ENCODE peak calls at places on chromosomes 3 and 15, in ten cellular contexts. One of them, this sample, is unnamed.
A peak's percentile ranks its signal among the peaks of the same experiment; 100 is the strongest.

GRCh38 chr3:192260611-192261010 is 466.7 kb downstream of the FGF12 start:
- DNase-seq in body of pancreas: no peak
- DNase-seq in bronchial epithelial cell: no peak
- DNase-seq in activated naive CD4-positive, alpha-beta T cell treated with Interleukin-2 at 50 U/mL for 16 hours: no peak
- DNase-seq in HTR-8/SVneo: no peak
- DNase-seq in nucleus accumbens: no peak
- DNase-seq in H54: no peak
- DNase-seq in NCI-H524: no peak
- DNase-seq in iris pigment epithelial cell: no peak
- DNase-seq in Peyer's patch: no peak
- DNase-seq in this sample: no peak

GRCh38 chr15:38818156-38818745 is 253.6 kb upstream of the RASGRP1 start:
- DNase-seq in NCI-H524: no peak
- DNase-seq in H54: no peak
- DNase-seq in nucleus accumbens: peak; percentile 6
- DNase-seq in activated naive CD4-positive, alpha-beta T cell treated with Interleukin-2 at 50 U/mL for 16 hours: no peak
- DNase-seq in Peyer's patch: no peak
- DNase-seq in HTR-8/SVneo: no peak
- DNase-seq in bronchial epithelial cell: no peak
- DNase-seq in body of pancreas: no peak
- DNase-seq in iris pigment epithelial cell: no peak
- DNase-seq in this sample: no peak

GRCh38 chr3:124591699-124592098 is 138.6 kb upstream of the UMPS start:
- DNase-seq in iris pigment epithelial cell: no peak
- DNase-seq in NCI-H524: no peak
- DNase-seq in bronchial epithelial cell: no peak
- DNase-seq in body of pancreas: no peak
- DNase-seq in HTR-8/SVneo: no peak
- DNase-seq in H54: no peak
- DNase-seq in activated naive CD4-positive, alpha-beta T cell treated with Interleukin-2 at 50 U/mL for 16 hours: no peak
- DNase-seq in Peyer's patch: no peak
- DNase-seq in nucleus accumbens: no peak
- DNase-seq in this sample: no peak

GRCh38 chr3:130242850-130243569 is 102.5 kb upstream of the COL6A5 start:
- DNase-seq in body of pancreas: no peak
- DNase-seq in nucleus accumbens: no peak
- DNase-seq in iris pigment epithelial cell: peak; percentile 13
- DNase-seq in HTR-8/SVneo: no peak
- DNase-seq in H54: no peak
- DNase-seq in activated naive CD4-positive, alpha-beta T cell treated with Interleukin-2 at 50 U/mL for 16 hours: no peak
- DNase-seq in bronchial epithelial cell: peak; percentile 18
- DNase-seq in Peyer's patch: no peak
- DNase-seq in NCI-H524: no peak
- DNase-seq in this sample: no peak

GRCh38 chr3:193853511-193854219 is 260.7 kb downstream of the OPA1 start:
- DNase-seq in HTR-8/SVneo: no peak
- DNase-seq in H54: no peak
- DNase-seq in body of pancreas: no peak
- DNase-seq in activated naive CD4-positive, alpha-beta T cell treated with Interleukin-2 at 50 U/mL for 16 hours: no peak
- DNase-seq in Peyer's patch: no peak
- DNase-seq in iris pigment epithelial cell: no peak
- DNase-seq in nucleus accumbens: no peak
- DNase-seq in NCI-H524: no peak
- DNase-seq in bronchial epithelial cell: no peak
- DNase-seq in this sample: no peak

GRCh38 chr3:12656850-12657249 is 7.1 kb downstream of the RAF1 start:
- DNase-seq in NCI-H524: no peak
- DNase-seq in HTR-8/SVneo: no peak
- DNase-seq in Peyer's patch: no peak
- DNase-seq in body of pancreas: no peak
- DNase-seq in nucleus accumbens: no peak
- DNase-seq in H54: no peak
- DNase-seq in bronchial epithelial cell: no peak
- DNase-seq in activated naive CD4-positive, alpha-beta T cell treated with Interleukin-2 at 50 U/mL for 16 hours: no peak
- DNase-seq in iris pigment epithelial cell: no peak
- DNase-seq in this sample: no peak

GRCh38 chr3:23650371-23651140 is 155.2 kb upstream of the UBE2E1 start:
- DNase-seq in H54: peak; percentile 47
- DNase-seq in Peyer's patch: no peak
- DNase-seq in nucleus accumbens: no peak
- DNase-seq in NCI-H524: no peak
- DNase-seq in bronchial epithelial cell: peak; percentile 96
- DNase-seq in activated naive CD4-positive, alpha-beta T cell treated with Interleukin-2 at 50 U/mL for 16 hours: no peak
- DNase-seq in body of pancreas: no peak
- DNase-seq in HTR-8/SVneo: no peak
- DNase-seq in iris pigment epithelial cell: peak; percentile 95
- DNase-seq in this sample: no peak

GRCh38 chr3:178684881-178685590 is 148.8 kb downstream of the KCNMB2 start:
- DNase-seq in body of pancreas: no peak
- DNase-seq in NCI-H524: no peak
- DNase-seq in iris pigment epithelial cell: no peak
- DNase-seq in H54: no peak
- DNase-seq in bronchial epithelial cell: no peak
- DNase-seq in nucleus accumbens: no peak
- DNase-seq in HTR-8/SVneo: no peak
- DNase-seq in Peyer's patch: no peak
- DNase-seq in activated naive CD4-positive, alpha-beta T cell treated with Interleukin-2 at 50 U/mL for 16 hours: no peak
- DNase-seq in this sample: no peak

GRCh38 chr15:70833897-70834765 is 19.8 kb downstream of the LARP6 start:
- DNase-seq in nucleus accumbens: no peak
- DNase-seq in NCI-H524: no peak
- DNase-seq in H54: peak; percentile 33
- DNase-seq in body of pancreas: peak; percentile 57
- DNase-seq in Peyer's patch: no peak
- DNase-seq in activated naive CD4-positive, alpha-beta T cell treated with Interleukin-2 at 50 U/mL for 16 hours: no peak
- DNase-seq in iris pigment epithelial cell: peak; percentile 80
- DNase-seq in bronchial epithelial cell: peak; percentile 79
- DNase-seq in HTR-8/SVneo: peak; percentile 90
- DNase-seq in this sample: no peak

GRCh38 chr15:61157933-61158332 is 71.2 kb downstream of the RORA start:
- DNase-seq in activated naive CD4-positive, alpha-beta T cell treated with Interleukin-2 at 50 U/mL for 16 hours: no peak
- DNase-seq in H54: no peak
- DNase-seq in Peyer's patch: no peak
- DNase-seq in iris pigment epithelial cell: no peak
- DNase-seq in bronchial epithelial cell: no peak
- DNase-seq in HTR-8/SVneo: no peak
- DNase-seq in nucleus accumbens: no peak
- DNase-seq in NCI-H524: no peak
- DNase-seq in body of pancreas: peak; percentile 33
- DNase-seq in this sample: no peak

GRCh38 chr3:131072099-131072559 is 45.5 kb downstream of the NEK11 start:
- DNase-seq in NCI-H524: no peak
- DNase-seq in Peyer's patch: no peak
- DNase-seq in HTR-8/SVneo: no peak
- DNase-seq in body of pancreas: no peak
- DNase-seq in bronchial epithelial cell: no peak
- DNase-seq in activated naive CD4-positive, alpha-beta T cell treated with Interleukin-2 at 50 U/mL for 16 hours: no peak
- DNase-seq in iris pigment epithelial cell: peak; percentile 19
- DNase-seq in H54: no peak
- DNase-seq in nucleus accumbens: no peak
- DNase-seq in this sample: no peak

GRCh38 chr3:77102916-77103769 is 63.2 kb downstream of the ROBO2 start:
- DNase-seq in activated naive CD4-positive, alpha-beta T cell treated with Interleukin-2 at 50 U/mL for 16 hours: no peak
- DNase-seq in NCI-H524: peak; percentile 41
- DNase-seq in HTR-8/SVneo: no peak
- DNase-seq in bronchial epithelial cell: peak; percentile 1
- DNase-seq in nucleus accumbens: no peak
- DNase-seq in Peyer's patch: no peak
- DNase-seq in iris pigment epithelial cell: peak; percentile 71
- DNase-seq in body of pancreas: no peak
- DNase-seq in H54: no peak
- DNase-seq in this sample: no peak

GRCh38 chr3:105729662-105730061 is 139.2 kb downstream of the CBLB start:
- DNase-seq in activated naive CD4-positive, alpha-beta T cell treated with Interleukin-2 at 50 U/mL for 16 hours: no peak
- DNase-seq in NCI-H524: no peak
- DNase-seq in bronchial epithelial cell: no peak
- DNase-seq in H54: no peak
- DNase-seq in body of pancreas: no peak
- DNase-seq in HTR-8/SVneo: no peak
- DNase-seq in Peyer's patch: no peak
- DNase-seq in iris pigment epithelial cell: peak; percentile 79
- DNase-seq in nucleus accumbens: no peak
- DNase-seq in this sample: no peak

GRCh38 chr3:49883992-49884391 is 14.3 kb upstream of the CAMKV start:
- DNase-seq in bronchial epithelial cell: no peak
- DNase-seq in activated naive CD4-positive, alpha-beta T cell treated with Interleukin-2 at 50 U/mL for 16 hours: no peak
- DNase-seq in nucleus accumbens: no peak
- DNase-seq in NCI-H524: no peak
- DNase-seq in iris pigment epithelial cell: no peak
- DNase-seq in body of pancreas: no peak
- DNase-seq in HTR-8/SVneo: peak; percentile 38
- DNase-seq in Peyer's patch: no peak
- DNase-seq in H54: no peak
- DNase-seq in this sample: no peak

GRCh38 chr3:184937611-184938010 is 125.6 kb downstream of the VPS8 start:
- DNase-seq in HTR-8/SVneo: no peak
- DNase-seq in bronchial epithelial cell: no peak
- DNase-seq in H54: no peak
- DNase-seq in activated naive CD4-positive, alpha-beta T cell treated with Interleukin-2 at 50 U/mL for 16 hours: no peak
- DNase-seq in Peyer's patch: no peak
- DNase-seq in nucleus accumbens: no peak
- DNase-seq in iris pigment epithelial cell: no peak
- DNase-seq in body of pancreas: no peak
- DNase-seq in NCI-H524: no peak
- DNase-seq in this sample: no peak

GRCh38 chr3:25262322-25262721 is 165.7 kb upstream of the RARB start:
- DNase-seq in HTR-8/SVneo: no peak
- DNase-seq in iris pigment epithelial cell: no peak
- DNase-seq in Peyer's patch: no peak
- DNase-seq in activated naive CD4-positive, alpha-beta T cell treated with Interleukin-2 at 50 U/mL for 16 hours: no peak
- DNase-seq in NCI-H524: no peak
- DNase-seq in body of pancreas: no peak
- DNase-seq in H54: no peak
- DNase-seq in nucleus accumbens: no peak
- DNase-seq in bronchial epithelial cell: no peak
- DNase-seq in this sample: no peak

GRCh38 chr3:187729598-187729997 is 15.7 kb downstream of the BCL6 start:
- DNase-seq in body of pancreas: no peak
- DNase-seq in nucleus accumbens: no peak
- DNase-seq in NCI-H524: no peak
- DNase-seq in bronchial epithelial cell: no peak
- DNase-seq in H54: no peak
- DNase-seq in Peyer's patch: no peak
- DNase-seq in iris pigment epithelial cell: no peak
- DNase-seq in activated naive CD4-positive, alpha-beta T cell treated with Interleukin-2 at 50 U/mL for 16 hours: no peak
- DNase-seq in HTR-8/SVneo: no peak
- DNase-seq in this sample: no peak

GRCh38 chr3:43180027-43180426 is 74.1 kb upstream of the POMGNT2 start:
- DNase-seq in activated naive CD4-positive, alpha-beta T cell treated with Interleukin-2 at 50 U/mL for 16 hours: peak; percentile 21
- DNase-seq in bronchial epithelial cell: peak; percentile 98
- DNase-seq in NCI-H524: no peak
- DNase-seq in body of pancreas: no peak
- DNase-seq in Peyer's patch: peak; percentile 51
- DNase-seq in H54: peak; percentile 37
- DNase-seq in nucleus accumbens: no peak
- DNase-seq in iris pigment epithelial cell: peak; percentile 99
- DNase-seq in HTR-8/SVneo: peak; percentile 57
- DNase-seq in this sample: no peak

GRCh38 chr3:44939581-44940036 is 36.4 kb downstream of the ZDHHC3 start:
- DNase-seq in activated naive CD4-positive, alpha-beta T cell treated with Interleukin-2 at 50 U/mL for 16 hours: no peak
- DNase-seq in body of pancreas: no peak
- DNase-seq in NCI-H524: peak; percentile 74
- DNase-seq in nucleus accumbens: no peak
- DNase-seq in HTR-8/SVneo: no peak
- DNase-seq in bronchial epithelial cell: no peak
- DNase-seq in H54: no peak
- DNase-seq in iris pigment epithelial cell: peak; percentile 54
- DNase-seq in Peyer's patch: no peak
- DNase-seq in this sample: no peak

GRCh38 chr3:117407317-117407716 is 697.7 kb downstream of the TUSC7 start:
- DNase-seq in bronchial epithelial cell: peak; percentile 44
- DNase-seq in NCI-H524: peak; percentile 22
- DNase-seq in body of pancreas: no peak
- DNase-seq in Peyer's patch: no peak
- DNase-seq in iris pigment epithelial cell: peak; percentile 11
- DNase-seq in H54: no peak
- DNase-seq in HTR-8/SVneo: no peak
- DNase-seq in nucleus accumbens: no peak
- DNase-seq in activated naive CD4-positive, alpha-beta T cell treated with Interleukin-2 at 50 U/mL for 16 hours: no peak
- DNase-seq in this sample: no peak

GRCh38 chr3:194824676-194825075 is 139.0 kb downstream of the FAM43A start:
- DNase-seq in H54: peak; percentile 35
- DNase-seq in iris pigment epithelial cell: no peak
- DNase-seq in HTR-8/SVneo: no peak
- DNase-seq in bronchial epithelial cell: no peak
- DNase-seq in nucleus accumbens: no peak
- DNase-seq in body of pancreas: no peak
- DNase-seq in activated naive CD4-positive, alpha-beta T cell treated with Interleukin-2 at 50 U/mL for 16 hours: no peak
- DNase-seq in NCI-H524: no peak
- DNase-seq in Peyer's patch: no peak
- DNase-seq in this sample: no peak

GRCh38 chr15:89364741-89365450 is 30.3 kb upstream of the POLG start:
- DNase-seq in NCI-H524: no peak
- DNase-seq in Peyer's patch: no peak
- DNase-seq in activated naive CD4-positive, alpha-beta T cell treated with Interleukin-2 at 50 U/mL for 16 hours: no peak
- DNase-seq in iris pigment epithelial cell: no peak
- DNase-seq in HTR-8/SVneo: no peak
- DNase-seq in H54: no peak
- DNase-seq in nucleus accumbens: peak; percentile 28
- DNase-seq in body of pancreas: no peak
- DNase-seq in bronchial epithelial cell: no peak
- DNase-seq in this sample: no peak

GRCh38 chr15:42891569-42891968 is 29.0 kb downstream of the TTBK2 start:
- DNase-seq in H54: no peak
- DNase-seq in bronchial epithelial cell: peak; percentile 19
- DNase-seq in activated naive CD4-positive, alpha-beta T cell treated with Interleukin-2 at 50 U/mL for 16 hours: no peak
- DNase-seq in body of pancreas: no peak
- DNase-seq in Peyer's patch: no peak
- DNase-seq in NCI-H524: no peak
- DNase-seq in nucleus accumbens: no peak
- DNase-seq in HTR-8/SVneo: no peak
- DNase-seq in iris pigment epithelial cell: peak; percentile 41
- DNase-seq in this sample: no peak

GRCh38 chr3:127867412-127867811 is 45.1 kb upstream of the MGLL start:
- DNase-seq in Peyer's patch: no peak
- DNase-seq in bronchial epithelial cell: no peak
- DNase-seq in nucleus accumbens: no peak
- DNase-seq in NCI-H524: no peak
- DNase-seq in body of pancreas: no peak
- DNase-seq in iris pigment epithelial cell: no peak
- DNase-seq in activated naive CD4-positive, alpha-beta T cell treated with Interleukin-2 at 50 U/mL for 16 hours: no peak
- DNase-seq in H54: no peak
- DNase-seq in HTR-8/SVneo: no peak
- DNase-seq in this sample: no peak

GRCh38 chr3:17640466-17640865 is 102.0 kb downstream of the TBC1D5 start:
- DNase-seq in NCI-H524: no peak
- DNase-seq in iris pigment epithelial cell: peak; percentile 57
- DNase-seq in bronchial epithelial cell: peak; percentile 56
- DNase-seq in activated naive CD4-positive, alpha-beta T cell treated with Interleukin-2 at 50 U/mL for 16 hours: no peak
- DNase-seq in Peyer's patch: no peak
- DNase-seq in nucleus accumbens: no peak
- DNase-seq in H54: no peak
- DNase-seq in body of pancreas: no peak
- DNase-seq in HTR-8/SVneo: no peak
- DNase-seq in this sample: no peak

GRCh38 chr3:119294402-119294888 is 262 bp downstream of the ARHGAP31 start:
- DNase-seq in H54: peak; percentile 20
- DNase-seq in NCI-H524: no peak
- DNase-seq in HTR-8/SVneo: peak; percentile 38
- DNase-seq in bronchial epithelial cell: peak; percentile 29
- DNase-seq in nucleus accumbens: peak; percentile 63
- DNase-seq in Peyer's patch: peak; percentile 72
- DNase-seq in body of pancreas: peak; percentile 53
- DNase-seq in iris pigment epithelial cell: no peak
- DNase-seq in activated naive CD4-positive, alpha-beta T cell treated with Interleukin-2 at 50 U/mL for 16 hours: peak; percentile 68
- DNase-seq in this sample: peak; percentile 45

GRCh38 chr15:50627351-50628055 is 59.1 kb downstream of the TRPM7 start:
- DNase-seq in activated naive CD4-positive, alpha-beta T cell treated with Interleukin-2 at 50 U/mL for 16 hours: no peak
- DNase-seq in iris pigment epithelial cell: peak; percentile 61
- DNase-seq in HTR-8/SVneo: no peak
- DNase-seq in H54: no peak
- DNase-seq in body of pancreas: no peak
- DNase-seq in nucleus accumbens: no peak
- DNase-seq in NCI-H524: no peak
- DNase-seq in bronchial epithelial cell: no peak
- DNase-seq in Peyer's patch: no peak
- DNase-seq in this sample: no peak

GRCh38 chr15:94582368-94582767 is 351.0 kb downstream of the MCTP2 start:
- DNase-seq in Peyer's patch: no peak
- DNase-seq in HTR-8/SVneo: peak; percentile 9
- DNase-seq in iris pigment epithelial cell: no peak
- DNase-seq in H54: no peak
- DNase-seq in NCI-H524: no peak
- DNase-seq in nucleus accumbens: no peak
- DNase-seq in body of pancreas: no peak
- DNase-seq in bronchial epithelial cell: peak; percentile 12
- DNase-seq in activated naive CD4-positive, alpha-beta T cell treated with Interleukin-2 at 50 U/mL for 16 hours: peak; percentile 24
- DNase-seq in this sample: no peak